ENCODE peak calls at places on chromosomes 3 and 15, in eight cellular contexts. One of them, this sample, is unnamed.

GRCh38 chr3:195853930-195854478 is 42.3 kb upstream of the MUC4 start:
- DNase-seq in neural progenitor cell: no peak
- DNase-seq in PC-3: no peak
- DNase-seq in mesendoderm: peak; percentile 52
- DNase-seq in mesenchymal stem cell: no peak
- DNase-seq in endothelial cell of umbilical vein: no peak
- DNase-seq in IMR-90: no peak
- DNase-seq in mammary epithelial cell: no peak
- DNase-seq in this sample: peak; percentile 88

GRCh38 chr3:190644035-190644434 is 130.2 kb downstream of the IL1RAP start:
- DNase-seq in neural progenitor cell: no peak
- DNase-seq in PC-3: no peak
- DNase-seq in mesendoderm: no peak
- DNase-seq in mesenchymal stem cell: no peak
- DNase-seq in endothelial cell of umbilical vein: no peak
- DNase-seq in IMR-90: no peak
- DNase-seq in mammary epithelial cell: no peak
- DNase-seq in this sample: peak; percentile 63

GRCh38 chr15:46120713-46121112 is 485.9 kb downstream of the SQOR start:
- DNase-seq in neural progenitor cell: no peak
- DNase-seq in PC-3: no peak
- DNase-seq in mesendoderm: no peak
- DNase-seq in mesenchymal stem cell: no peak
- DNase-seq in endothelial cell of umbilical vein: no peak
- DNase-seq in IMR-90: no peak
- DNase-seq in mammary epithelial cell: no peak
- DNase-seq in this sample: no peak

GRCh38 chr15:39145854-39146253 is 435.0 kb upstream of the THBS1 start:
- DNase-seq in neural progenitor cell: no peak
- DNase-seq in PC-3: peak; percentile 73
- DNase-seq in mesendoderm: no peak
- DNase-seq in mesenchymal stem cell: no peak
- DNase-seq in endothelial cell of umbilical vein: peak; percentile 43
- DNase-seq in IMR-90: peak; percentile 44
- DNase-seq in mammary epithelial cell: no peak
- DNase-seq in this sample: no peak

GRCh38 chr15:58015565-58015964 is 49.9 kb downstream of the ALDH1A2 start:
- DNase-seq in neural progenitor cell: no peak
- DNase-seq in PC-3: peak; percentile 23
- DNase-seq in mesendoderm: no peak
- DNase-seq in mesenchymal stem cell: no peak
- DNase-seq in endothelial cell of umbilical vein: peak; percentile 20
- DNase-seq in IMR-90: no peak
- DNase-seq in mammary epithelial cell: peak; percentile 59
- DNase-seq in this sample: no peak

GRCh38 chr3:62255758-62256157 is 117.6 kb downstream of the FEZF2 start:
- DNase-seq in neural progenitor cell: no peak
- DNase-seq in PC-3: no peak
- DNase-seq in mesendoderm: no peak
- DNase-seq in mesenchymal stem cell: no peak
- DNase-seq in endothelial cell of umbilical vein: no peak
- DNase-seq in IMR-90: no peak
- DNase-seq in mammary epithelial cell: no peak
- DNase-seq in this sample: no peak

GRCh38 chr3:146065573-146066006 is 95.4 kb downstream of the PLOD2 start:
- DNase-seq in neural progenitor cell: peak; percentile 61
- DNase-seq in PC-3: peak; percentile 82
- DNase-seq in mesendoderm: peak; percentile 54
- DNase-seq in mesenchymal stem cell: peak; percentile 67
- DNase-seq in endothelial cell of umbilical vein: peak; percentile 80
- DNase-seq in IMR-90: peak; percentile 76
- DNase-seq in mammary epithelial cell: peak; percentile 24
- DNase-seq in this sample: peak; percentile 28

GRCh38 chr3:129663045-129663446 is 56.6 kb upstream of the PLXND1 start:
- DNase-seq in neural progenitor cell: peak; percentile 11
- DNase-seq in PC-3: peak; percentile 97
- DNase-seq in mesendoderm: peak; percentile 96
- DNase-seq in mesenchymal stem cell: no peak
- DNase-seq in endothelial cell of umbilical vein: no peak
- DNase-seq in IMR-90: no peak
- DNase-seq in mammary epithelial cell: peak; percentile 91
- DNase-seq in this sample: peak; percentile 96

GRCh38 chr3:112811150-112811884 is 35.3 kb downstream of the CD200R1L start:
- DNase-seq in neural progenitor cell: no peak
- DNase-seq in PC-3: no peak
- DNase-seq in mesendoderm: no peak
- DNase-seq in mesenchymal stem cell: peak; percentile 98
- DNase-seq in endothelial cell of umbilical vein: peak; percentile 57
- DNase-seq in IMR-90: peak; percentile 86
- DNase-seq in mammary epithelial cell: no peak
- DNase-seq in this sample: peak; percentile 32

GRCh38 chr3:118102737-118103136 is 931.9 kb downstream of the IGSF11 start:
- DNase-seq in neural progenitor cell: no peak
- DNase-seq in PC-3: no peak
- DNase-seq in mesendoderm: peak; percentile 22
- DNase-seq in mesenchymal stem cell: no peak
- DNase-seq in endothelial cell of umbilical vein: no peak
- DNase-seq in IMR-90: peak; percentile 11
- DNase-seq in mammary epithelial cell: peak; percentile 83
- DNase-seq in this sample: no peak

GRCh38 chr15:29518442-29518841 is 248.8 kb upstream of the NSMCE3 start:
- DNase-seq in neural progenitor cell: no peak
- DNase-seq in PC-3: no peak
- DNase-seq in mesendoderm: no peak
- DNase-seq in mesenchymal stem cell: no peak
- DNase-seq in endothelial cell of umbilical vein: peak; percentile 12
- DNase-seq in IMR-90: no peak
- DNase-seq in mammary epithelial cell: no peak
- DNase-seq in this sample: no peak

GRCh38 chr15:101052681-101053121 is 133.5 kb downstream of the LRRK1 start:
- DNase-seq in neural progenitor cell: no peak
- DNase-seq in PC-3: no peak
- DNase-seq in mesendoderm: no peak
- DNase-seq in mesenchymal stem cell: no peak
- DNase-seq in endothelial cell of umbilical vein: no peak
- DNase-seq in IMR-90: no peak
- DNase-seq in mammary epithelial cell: no peak
- DNase-seq in this sample: no peak

GRCh38 chr15:58159827-58160386 is 21.7 kb downstream of the AQP9 start:
- DNase-seq in neural progenitor cell: no peak
- DNase-seq in PC-3: no peak
- DNase-seq in mesendoderm: no peak
- DNase-seq in mesenchymal stem cell: no peak
- DNase-seq in endothelial cell of umbilical vein: peak; percentile 60
- DNase-seq in IMR-90: no peak
- DNase-seq in mammary epithelial cell: no peak
- DNase-seq in this sample: no peak

GRCh38 chr15:40902605-40903561 is 8.6 kb downstream of the VPS18 start:
- DNase-seq in neural progenitor cell: peak; percentile 2
- DNase-seq in PC-3: no peak
- DNase-seq in mesendoderm: no peak
- DNase-seq in mesenchymal stem cell: peak; percentile 57
- DNase-seq in endothelial cell of umbilical vein: no peak
- DNase-seq in IMR-90: no peak
- DNase-seq in mammary epithelial cell: peak; percentile 33
- DNase-seq in this sample: peak; percentile 48

GRCh38 chr3:184466413-184466960 is 86.6 kb downstream of the CHRD start:
- DNase-seq in neural progenitor cell: peak; percentile 26
- DNase-seq in PC-3: no peak
- DNase-seq in mesendoderm: peak; percentile 42
- DNase-seq in mesenchymal stem cell: no peak
- DNase-seq in endothelial cell of umbilical vein: peak; percentile 13
- DNase-seq in IMR-90: peak; percentile 48
- DNase-seq in mammary epithelial cell: no peak
- DNase-seq in this sample: no peak

GRCh38 chr3:161890147-161890625 is 393.6 kb downstream of the OTOL1 start:
- DNase-seq in neural progenitor cell: no peak
- DNase-seq in PC-3: peak; percentile 98
- DNase-seq in mesendoderm: no peak
- DNase-seq in mesenchymal stem cell: peak; percentile 94
- DNase-seq in endothelial cell of umbilical vein: peak; percentile 18
- DNase-seq in IMR-90: peak; percentile 95
- DNase-seq in mammary epithelial cell: peak; percentile 62
- DNase-seq in this sample: no peak

GRCh38 chr15:91135201-91136130 is 35.4 kb downstream of the SV2B start:
- DNase-seq in neural progenitor cell: no peak
- DNase-seq in PC-3: no peak
- DNase-seq in mesendoderm: no peak
- DNase-seq in mesenchymal stem cell: no peak
- DNase-seq in endothelial cell of umbilical vein: no peak
- DNase-seq in IMR-90: no peak
- DNase-seq in mammary epithelial cell: no peak
- DNase-seq in this sample: no peak

GRCh38 chr15:70093481-70094309 is 4.0 kb downstream of the TLE3 start:
- DNase-seq in neural progenitor cell: no peak
- DNase-seq in PC-3: peak; percentile 89
- DNase-seq in mesendoderm: peak; percentile 92
- DNase-seq in mesenchymal stem cell: peak; percentile 12
- DNase-seq in endothelial cell of umbilical vein: peak; percentile 39
- DNase-seq in IMR-90: no peak
- DNase-seq in mammary epithelial cell: no peak
- DNase-seq in this sample: peak; percentile 92

GRCh38 chr3:110062711-110063110 is 725.4 kb upstream of the DPPA4 start:
- DNase-seq in neural progenitor cell: no peak
- DNase-seq in PC-3: no peak
- DNase-seq in mesendoderm: no peak
- DNase-seq in mesenchymal stem cell: no peak
- DNase-seq in endothelial cell of umbilical vein: no peak
- DNase-seq in IMR-90: no peak
- DNase-seq in mammary epithelial cell: no peak
- DNase-seq in this sample: no peak

GRCh38 chr15:52804526-52805081 is 14.5 kb upstream of the ONECUT1 start:
- DNase-seq in neural progenitor cell: peak; percentile 57
- DNase-seq in PC-3: no peak
- DNase-seq in mesendoderm: peak; percentile 62
- DNase-seq in mesenchymal stem cell: no peak
- DNase-seq in endothelial cell of umbilical vein: no peak
- DNase-seq in IMR-90: no peak
- DNase-seq in mammary epithelial cell: no peak
- DNase-seq in this sample: no peak

GRCh38 chr15:85676332-85676731 is 118.4 kb downstream of the KLHL25 start:
- DNase-seq in neural progenitor cell: no peak
- DNase-seq in PC-3: peak; percentile 49
- DNase-seq in mesendoderm: peak; percentile 77
- DNase-seq in mesenchymal stem cell: no peak
- DNase-seq in endothelial cell of umbilical vein: no peak
- DNase-seq in IMR-90: no peak
- DNase-seq in mammary epithelial cell: peak; percentile 61
- DNase-seq in this sample: peak; percentile 94

GRCh38 chr15:73936181-73936580 is 9.9 kb downstream of the LOXL1 start:
- DNase-seq in neural progenitor cell: peak; percentile 43
- DNase-seq in PC-3: no peak
- DNase-seq in mesendoderm: no peak
- DNase-seq in mesenchymal stem cell: peak; percentile 72
- DNase-seq in endothelial cell of umbilical vein: no peak
- DNase-seq in IMR-90: peak; percentile 83
- DNase-seq in mammary epithelial cell: peak; percentile 75
- DNase-seq in this sample: no peak

GRCh38 chr3:151421956-151422355 is 37.4 kb upstream of the P2RY12 start:
- DNase-seq in neural progenitor cell: no peak
- DNase-seq in PC-3: no peak
- DNase-seq in mesendoderm: peak; percentile 22
- DNase-seq in mesenchymal stem cell: no peak
- DNase-seq in endothelial cell of umbilical vein: no peak
- DNase-seq in IMR-90: no peak
- DNase-seq in mammary epithelial cell: no peak
- DNase-seq in this sample: no peak

GRCh38 chr3:106120334-106120733 is 251.5 kb upstream of the CBLB start:
- DNase-seq in neural progenitor cell: no peak
- DNase-seq in PC-3: peak; percentile 66
- DNase-seq in mesendoderm: no peak
- DNase-seq in mesenchymal stem cell: peak; percentile 73
- DNase-seq in endothelial cell of umbilical vein: peak; percentile 9
- DNase-seq in IMR-90: peak; percentile 70
- DNase-seq in mammary epithelial cell: peak; percentile 19
- DNase-seq in this sample: no peak

GRCh38 chr3:81545572-81545971 is 215.9 kb downstream of the GBE1 start:
- DNase-seq in neural progenitor cell: no peak
- DNase-seq in PC-3: no peak
- DNase-seq in mesendoderm: no peak
- DNase-seq in mesenchymal stem cell: peak; percentile 6
- DNase-seq in endothelial cell of umbilical vein: no peak
- DNase-seq in IMR-90: peak; percentile 54
- DNase-seq in mammary epithelial cell: peak; percentile 33
- DNase-seq in this sample: peak; percentile 15

GRCh38 chr3:11238057-11238456 is 34.1 kb upstream of the ATG7 start:
- DNase-seq in neural progenitor cell: no peak
- DNase-seq in PC-3: peak; percentile 89
- DNase-seq in mesendoderm: no peak
- DNase-seq in mesenchymal stem cell: peak; percentile 87
- DNase-seq in endothelial cell of umbilical vein: peak; percentile 48
- DNase-seq in IMR-90: peak; percentile 95
- DNase-seq in mammary epithelial cell: peak; percentile 81
- DNase-seq in this sample: peak; percentile 86
- H3K9ac ChIP-seq in neural progenitor cell: no peak overlapping the region
- H3K9ac ChIP-seq in PC-3: peak overlapping the region; percentile 66
- H3K9ac ChIP-seq in mesendoderm: no peak overlapping the region
- H3K9ac ChIP-seq in mesenchymal stem cell: peak overlapping the region; percentile 63
- H3K9ac ChIP-seq in endothelial cell of umbilical vein: peak overlapping the region; percentile 58
- H3K9ac ChIP-seq in IMR-90: peak overlapping the region; percentile 53
- H3K9ac ChIP-seq in mammary epithelial cell: peak overlapping the region; percentile 50
- H3K9ac ChIP-seq in this sample: no peak overlapping the region

GRCh38 chr3:17014286-17014685 is 129.5 kb downstream of the PLCL2 start:
- DNase-seq in neural progenitor cell: no peak
- DNase-seq in PC-3: no peak
- DNase-seq in mesendoderm: no peak
- DNase-seq in mesenchymal stem cell: no peak
- DNase-seq in endothelial cell of umbilical vein: no peak
- DNase-seq in IMR-90: no peak
- DNase-seq in mammary epithelial cell: no peak
- DNase-seq in this sample: no peak
- H3K36me3 ChIP-seq in neural progenitor cell: no peaks in the 10 kb centered on the region
- H3K36me3 ChIP-seq in PC-3: no peaks in the 10 kb centered on the region
- H3K36me3 ChIP-seq in mesendoderm: no peaks in the 10 kb centered on the region
- H3K36me3 ChIP-seq in mesenchymal stem cell: peaks cover 60% of the 10 kb centered on the region
- H3K36me3 ChIP-seq in endothelial cell of umbilical vein: no peaks in the 10 kb centered on the region
- H3K36me3 ChIP-seq in IMR-90: no peaks in the 10 kb centered on the region
- H3K36me3 ChIP-seq in mammary epithelial cell: no peaks in the 10 kb centered on the region
- H3K36me3 ChIP-seq in this sample: no peaks in the 10 kb centered on the region

GRCh38 chr3:72177075-72178050 is 392.4 kb upstream of the PROK2 start:
- DNase-seq in neural progenitor cell: no peak
- DNase-seq in PC-3: no peak
- DNase-seq in mesendoderm: no peak
- DNase-seq in mesenchymal stem cell: no peak
- DNase-seq in endothelial cell of umbilical vein: peak; percentile 28
- DNase-seq in IMR-90: peak; percentile 13
- DNase-seq in mammary epithelial cell: peak; percentile 65
- DNase-seq in this sample: no peak
- H3K9ac ChIP-seq in neural progenitor cell: no peak overlapping the region
- H3K9ac ChIP-seq in PC-3: no peak overlapping the region
- H3K9ac ChIP-seq in mesendoderm: no peak overlapping the region
- H3K9ac ChIP-seq in mesenchymal stem cell: peak overlapping the region; percentile 47
- H3K9ac ChIP-seq in endothelial cell of umbilical vein: no peak overlapping the region
- H3K9ac ChIP-seq in IMR-90: no peak overlapping the region
- H3K9ac ChIP-seq in mammary epithelial cell: no peak overlapping the region
- H3K9ac ChIP-seq in this sample: no peak overlapping the region

DNA sequence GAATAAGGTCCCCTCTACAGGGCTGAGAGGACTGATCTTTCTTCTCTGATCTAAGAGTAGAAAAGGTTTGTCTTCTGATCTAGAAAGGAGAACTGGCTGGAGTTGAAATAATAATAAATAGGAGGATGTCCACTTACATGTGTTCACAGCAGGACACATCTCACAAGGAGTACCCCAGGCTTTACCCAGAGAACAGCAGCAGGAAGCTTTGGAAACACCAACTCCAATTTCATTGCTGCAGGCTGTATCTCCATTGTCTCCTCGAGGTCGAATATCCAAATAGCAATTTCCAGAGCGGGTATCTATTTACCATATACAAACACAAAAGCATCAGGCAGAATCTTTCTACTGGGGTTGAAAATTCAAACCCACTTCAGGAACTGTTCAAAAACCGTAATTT is 136.6 kb downstream of the DUT start:
- DNase-seq in neural progenitor cell: no peak
- DNase-seq in PC-3: no peak
- DNase-seq in mesendoderm: no peak
- DNase-seq in mesenchymal stem cell: no peak
- DNase-seq in endothelial cell of umbilical vein: no peak
- DNase-seq in IMR-90: no peak
- DNase-seq in mammary epithelial cell: no peak
- DNase-seq in this sample: no peak
- H3K36me3 ChIP-seq in neural progenitor cell: no peaks in the 10 kb centered on the region
- H3K36me3 ChIP-seq in PC-3: no peaks in the 10 kb centered on the region
- H3K36me3 ChIP-seq in mesendoderm: no peaks in the 10 kb centered on the region
- H3K36me3 ChIP-seq in mesenchymal stem cell: peaks cover 96% of the 10 kb centered on the region
- H3K36me3 ChIP-seq in endothelial cell of umbilical vein: peaks cover 17% of the 10 kb centered on the region
- H3K36me3 ChIP-seq in IMR-90: peaks cover 66% of the 10 kb centered on the region
- H3K36me3 ChIP-seq in mammary epithelial cell: no peaks in the 10 kb centered on the region
- H3K36me3 ChIP-seq in this sample: peaks cover 2% of the 10 kb centered on the region